ENCODE peak calls at places on chromosome 13, in seven cellular contexts. H is brain microvascular endothelial cell, N is tibial artery, O is heart left ventricle, L is PC-9, Q is ovary, Y is fibroblast of the aortic adventitia. M is an unnamed sample.
A peak's percentile ranks its signal among the peaks of the same experiment; 100 is the strongest.

GRCh38 chr13:80630685-80631121 is 289.8 kb upstream of the SPRY2 start:
- DNase-seq in H (peak; percentile 23), N (peak; percentile 29), O (peak; percentile 25), L (no peak), Q (no peak), Y (peak; percentile 96), M (no peak)

GRCh38 chr13:56659041-56659471 is 481.7 kb upstream of the PRR20A start:
- DNase-seq in H (no peak), N (no peak), O (no peak), L (no peak), Q (peak; percentile 11), Y (no peak), M (no peak)

GRCh38 chr13:68810660-68811059 is 1297.0 kb upstream of the ATXN8OS start:
- DNase-seq in H (no peak), N (no peak), O (no peak), L (no peak), Q (no peak), Y (no peak), M (no peak)

GRCh38 chr13:20175406-20175794 is 14.5 kb upstream of the GJA3 start:
- DNase-seq in H (no peak), N (no peak), O (no peak), L (no peak), Q (no peak), Y (no peak), M (no peak)

GRCh38 chr13:66965146-66965545 is 265.0 kb downstream of the PCDH9 start:
- DNase-seq in H (no peak), N (no peak), O (no peak), L (no peak), Q (no peak), Y (no peak), M (no peak)

GRCh38 chr13:96996886-96997285 is 2.6 kb upstream of the OXGR1 start:
- DNase-seq in H (no peak), N (no peak), O (no peak), L (no peak), Q (no peak), Y (no peak), M (no peak)

GRCh38 chr13:110027470-110028240 is 241.3 kb upstream of the IRS2 start:
- DNase-seq in H (no peak), N (no peak), O (no peak), L (no peak), Q (no peak), Y (no peak), M (no peak)

GRCh38 chr13:112696001-112696868 is 6.4 kb downstream of the ATP11A start:
- DNase-seq in H (no peak), N (no peak), O (no peak), L (no peak), Q (no peak), Y (no peak), M (no peak)

GRCh38 chr13:48804836-48805601 is 151.3 kb downstream of the CYSLTR2 start:
- DNase-seq in H (no peak), N (no peak), O (no peak), L (no peak), Q (no peak), Y (no peak), M (no peak)

GRCh38 chr13:41426047-41426446 is 31.3 kb upstream of the RGCC start:
- DNase-seq in H (no peak), N (no peak), O (no peak), L (no peak), Q (no peak), Y (no peak), M (no peak)

GRCh38 chr13:41428155-41428554 is 29.2 kb upstream of the RGCC start:
- DNase-seq in H (no peak), N (no peak), O (no peak), L (no peak), Q (no peak), Y (no peak), M (no peak)

GRCh38 chr13:41427700-41428099 is 29.6 kb upstream of the RGCC start:
- DNase-seq in H (no peak), N (no peak), O (no peak), L (no peak), Q (no peak), Y (no peak), M (no peak)
- H3K4me3 ChIP-seq in H (peak overlapping the region; percentile 39), N (no peak overlapping the region), O (peak overlapping the region; percentile 26), L (no peak overlapping the region), Q (no peak overlapping the region), Y (peak overlapping the region; percentile 10), M (peak overlapping the region; percentile 56)

GRCh38 chr13:99085846-99086148 is 107.9 kb upstream of the DOCK9 start:
- DNase-seq in H (no peak), N (no peak), O (no peak), L (no peak), Q (no peak), Y (no peak), M (no peak)

GRCh38 chr13:99087954-99088491 is 110.2 kb upstream of the DOCK9 start:
- DNase-seq in H (no peak), N (no peak), O (no peak), L (no peak), Q (no peak), Y (no peak), M (no peak)

GRCh38 chr13:99086869-99087129 is 108.9 kb upstream of the DOCK9 start:
- DNase-seq in H (no peak), N (no peak), O (no peak), L (no peak), Q (no peak), Y (no peak), M (peak; percentile 22)

GRCh38 chr13:99086149-99086868 is 108.4 kb upstream of the DOCK9 start:
- DNase-seq in H (peak; percentile 32), N (peak; percentile 34), O (peak; percentile 53), L (peak; percentile 75), Q (peak; percentile 49), Y (peak; percentile 39), M (peak; percentile 47)

DNA sequence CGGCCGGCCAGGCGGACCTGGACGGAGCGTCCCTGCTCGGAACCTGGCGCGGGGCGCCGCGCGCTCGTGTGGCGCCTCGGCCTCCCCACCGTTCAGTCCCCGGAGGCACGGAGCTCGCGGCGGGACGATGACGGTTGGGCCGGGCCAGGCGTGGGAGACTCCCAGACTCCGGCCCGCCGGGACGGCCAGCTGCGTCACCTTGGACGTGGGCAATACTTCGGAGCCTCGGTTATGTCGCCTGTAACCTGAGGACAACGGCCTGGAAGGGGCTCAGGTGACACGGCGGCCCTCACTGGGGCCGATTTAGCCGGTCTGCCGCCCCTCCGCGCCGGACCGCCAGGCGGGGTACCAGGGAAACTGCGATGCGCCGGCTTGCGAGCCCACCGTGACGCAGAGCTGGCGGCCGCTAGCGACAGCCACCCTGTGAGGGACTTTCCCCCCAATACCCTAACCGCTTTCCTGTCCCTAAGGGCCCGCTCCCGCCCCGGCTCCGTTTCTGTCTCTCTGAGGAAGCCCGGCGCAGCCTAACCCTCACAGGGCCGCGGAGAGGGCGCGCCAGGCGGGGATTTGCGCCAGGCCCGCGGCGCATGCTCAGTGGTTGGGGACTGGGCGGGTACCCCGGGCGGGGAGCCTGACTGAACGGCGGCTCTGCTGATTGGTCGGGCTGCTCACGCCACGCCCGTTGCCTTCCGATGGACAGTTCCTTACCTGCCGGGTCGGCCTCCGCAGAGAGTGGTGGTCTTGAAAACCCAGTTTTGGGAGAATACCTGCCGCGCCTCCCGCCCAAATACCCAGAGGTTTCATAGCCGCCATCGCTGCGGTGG is 109.5 kb upstream of the DOCK9 start:
- DNase-seq in H (peak; percentile 73), N (peak; percentile 84), O (peak; percentile 93), L (peak; percentile 92), Q (peak; percentile 90), Y (peak; percentile 76), M (peak; percentile 91)
- TF ChIP-seq CTCF in H (peak; percentile 36), N (peak; percentile 22), O (peak; percentile 31), L (no peak), Q (peak; percentile 22), Y (peak; percentile 42), M (peak; percentile 51)

GRCh38 chr13:31207630-31208549 is 8.1 kb downstream of the B3GLCT start:
- DNase-seq in H (peak; percentile 38), N (no peak), O (peak; percentile 40), L (no peak), Q (peak; percentile 58), Y (peak; percentile 73), M (peak; percentile 63)
- H3K4me3 ChIP-seq in H (no peak overlapping the region), N (no peak overlapping the region), O (no peak overlapping the region), L (no peak overlapping the region), Q (no peak overlapping the region), Y (no peak overlapping the region), M (peak overlapping the region; percentile 55)

GRCh38 chr13:21884299-21884878 is 213.5 kb downstream of the FGF9 start:
- DNase-seq in H (no peak), N (no peak), O (no peak), L (no peak), Q (no peak), Y (no peak), M (no peak)

GRCh38 chr13:21884965-21885567 is 214.2 kb downstream of the FGF9 start:
- DNase-seq in H (no peak), N (no peak), O (no peak), L (no peak), Q (no peak), Y (no peak), M (no peak)

DNA sequence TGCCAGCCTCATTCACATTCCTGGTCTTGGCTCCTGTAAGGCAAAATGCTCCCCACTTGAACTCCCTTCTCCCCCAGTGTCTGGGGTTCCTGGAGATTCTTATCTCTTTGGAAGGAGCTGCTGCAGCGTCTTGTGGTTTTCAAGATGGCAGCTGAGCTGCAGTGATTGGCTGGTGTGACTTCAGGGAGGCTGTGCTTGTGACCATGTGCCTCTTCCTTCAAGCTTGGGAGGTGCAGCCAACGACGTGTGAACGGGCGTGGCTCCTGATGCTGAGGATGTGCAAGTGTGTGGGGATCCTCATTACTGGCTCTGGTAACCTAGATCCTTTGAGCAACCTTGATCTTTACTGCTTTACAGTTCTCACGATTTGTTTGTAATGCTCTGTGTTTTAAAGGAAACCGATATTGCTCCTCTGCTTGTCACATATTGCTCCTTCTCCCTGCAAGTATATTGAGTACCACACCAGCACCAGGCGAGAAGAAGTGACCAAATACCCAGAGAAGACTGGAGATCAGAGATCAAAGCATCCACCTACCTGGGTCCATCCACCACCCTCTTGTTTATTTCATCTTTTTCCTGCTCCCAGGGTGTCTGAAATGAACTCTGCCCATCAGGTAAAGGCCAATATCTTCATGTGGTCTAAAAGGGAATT is 208.5 kb downstream of the FGF9 start:
- DNase-seq in H (no peak), N (no peak), O (no peak), L (no peak), Q (no peak), Y (no peak), M (no peak)
- TF ChIP-seq CTCF in H (no peak), N (no peak), O (no peak), L (no peak), Q (no peak), Y (no peak), M (no peak)

GRCh38 chr13:104571161-104571889 is 1505.1 kb upstream of the SLC10A2 start:
- DNase-seq in H (peak; percentile 99), N (peak; percentile 62), O (peak; percentile 59), L (peak; percentile 72), Q (peak; percentile 56), Y (peak; percentile 56), M (no peak)
- H3K4me3 ChIP-seq in H (peak overlapping the region; percentile 9), N (no peak overlapping the region), O (no peak overlapping the region), L (peak overlapping the region; percentile 26), Q (no peak overlapping the region), Y (no peak overlapping the region), M (no peak overlapping the region)